ENCODE peak calls at places on chromosomes 16 and 17, in seven cellular contexts. K, L, V, T, N, C and F are unnamed samples.

GRCh38 chr17:31570231-31570630 is 178.8 kb downstream of the RAB11FIP4 start:
- DNase-seq in L (no peak), N (no peak), T (no peak), K (no peak), V (no peak), C (no peak), F (no peak)

GRCh38 chr17:56478836-56479447 is 114.6 kb upstream of the NOG start:
- DNase-seq in T (peak), C (peak), N (no peak), V (peak), L (peak), K (no peak), F (no peak)

GRCh38 chr17:77074681-77075080 is 66.1 kb upstream of the SEC14L1 start:
- DNase-seq in N (no peak), K (no peak), C (no peak), V (no peak), T (no peak), L (no peak), F (no peak)

GRCh38 chr17:75011788-75012319 is 616 bp upstream of the MRPL58 start:
- DNase-seq in L (peak), T (peak), C (no peak), K (peak), V (peak), N (no peak), F (peak)

GRCh38 chr16:60413969-60414368 is 1622.3 kb downstream of the CDH8 start:
- DNase-seq in T (no peak), C (no peak), L (no peak), V (no peak), N (no peak), K (no peak), F (no peak)

GRCh38 chr17:49741009-49741691 is 22.8 kb downstream of the FAM117A start:
- DNase-seq in K (no peak), C (no peak), V (peak), L (no peak), T (peak), N (no peak), F (no peak)

GRCh38 chr17:78736526-78737079 is 45.5 kb downstream of the CYTH1 start:
- DNase-seq in L (peak), N (peak), K (peak), V (no peak), C (peak), T (peak), F (peak)

GRCh38 chr17:38981640-38982039 is 14.4 kb upstream of the FBXO47 start:
- DNase-seq in T (peak), L (no peak), K (no peak), V (peak), N (no peak), C (no peak), F (no peak)

GRCh38 chr17:58336456-58337094 is 8.0 kb upstream of the TSPOAP1 start:
- DNase-seq in C (no peak), K (no peak), L (no peak), V (peak), N (no peak), T (peak), F (peak)

GRCh38 chr17:51640108-51640622 is 379.8 kb downstream of the UTP18 start:
- DNase-seq in C (peak), K (no peak), L (peak), T (no peak), V (no peak), N (no peak), F (no peak)

GRCh38 chr17:73553311-73553710 is 90.9 kb downstream of the SDK2 start:
- DNase-seq in N (no peak), T (no peak), C (no peak), L (no peak), K (no peak), V (no peak), F (no peak)

GRCh38 chr16:9695152-9695551 is 487.1 kb downstream of the GRIN2A start:
- DNase-seq in K (no peak), C (no peak), N (no peak), T (no peak), V (no peak), L (no peak), F (no peak)

GRCh38 chr16:54957403-54957802 is 26.7 kb downstream of the IRX5 start:
- DNase-seq in T (peak), L (peak), N (no peak), K (peak), V (no peak), C (peak), F (no peak)

GRCh38 chr16:67659675-67660563 is at the start of gene ACD:
- DNase-seq in V (peak), N (peak), L (peak), K (peak), C (peak), T (peak), F (peak)
- H3K4me3 ChIP-seq in V (peak), N (peak), L (peak), K (peak), C (peak), T (peak), F (peak)

GRCh38 chr17:83082899-83083367 is 3.5 kb downstream of the METRNL start:
- DNase-seq in C (no peak), K (no peak), L (no peak), N (no peak), T (no peak), V (no peak), F (no peak)

GRCh38 chr17:83085103-83085502 is 5.7 kb downstream of the METRNL start:
- DNase-seq in N (no peak), T (no peak), V (no peak), C (no peak), K (no peak), L (no peak), F (no peak)

GRCh38 chr17:83084621-83085056 is 5.2 kb downstream of the METRNL start:
- DNase-seq in K (peak), V (no peak), N (no peak), C (no peak), T (no peak), L (no peak), F (no peak)

GRCh38 chr17:83083368-83084201 is 4.2 kb downstream of the METRNL start:
- DNase-seq in N (peak), T (peak), K (no peak), C (peak), V (peak), L (peak), F (no peak)

DNA sequence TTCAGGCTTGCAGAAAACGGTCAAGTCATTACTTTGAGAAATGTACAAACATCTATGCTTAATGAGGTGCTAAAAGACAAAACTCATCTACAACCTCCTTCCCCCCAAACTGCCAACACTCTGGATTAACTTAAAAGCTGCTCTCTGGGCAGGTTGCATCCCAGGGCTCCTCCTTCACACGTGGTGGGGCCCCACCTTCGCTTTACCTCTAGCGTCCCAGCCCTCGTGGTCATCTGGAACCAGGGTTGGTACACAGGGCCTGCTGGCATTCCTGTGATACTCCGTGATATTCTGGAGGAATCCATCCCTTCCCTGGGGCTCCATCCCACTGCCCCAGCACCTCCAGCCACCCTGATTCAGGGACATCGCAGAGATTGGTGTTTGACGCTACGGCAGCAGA is 4.8 kb downstream of the METRNL start:
- DNase-seq in C (no peak), V (no peak), T (no peak), L (no peak), N (no peak), K (no peak), F (no peak)
- H3K4me3 ChIP-seq in C (no peak), V (peak), T (peak), L (no peak), N (no peak), K (peak), F (no peak)

DNA sequence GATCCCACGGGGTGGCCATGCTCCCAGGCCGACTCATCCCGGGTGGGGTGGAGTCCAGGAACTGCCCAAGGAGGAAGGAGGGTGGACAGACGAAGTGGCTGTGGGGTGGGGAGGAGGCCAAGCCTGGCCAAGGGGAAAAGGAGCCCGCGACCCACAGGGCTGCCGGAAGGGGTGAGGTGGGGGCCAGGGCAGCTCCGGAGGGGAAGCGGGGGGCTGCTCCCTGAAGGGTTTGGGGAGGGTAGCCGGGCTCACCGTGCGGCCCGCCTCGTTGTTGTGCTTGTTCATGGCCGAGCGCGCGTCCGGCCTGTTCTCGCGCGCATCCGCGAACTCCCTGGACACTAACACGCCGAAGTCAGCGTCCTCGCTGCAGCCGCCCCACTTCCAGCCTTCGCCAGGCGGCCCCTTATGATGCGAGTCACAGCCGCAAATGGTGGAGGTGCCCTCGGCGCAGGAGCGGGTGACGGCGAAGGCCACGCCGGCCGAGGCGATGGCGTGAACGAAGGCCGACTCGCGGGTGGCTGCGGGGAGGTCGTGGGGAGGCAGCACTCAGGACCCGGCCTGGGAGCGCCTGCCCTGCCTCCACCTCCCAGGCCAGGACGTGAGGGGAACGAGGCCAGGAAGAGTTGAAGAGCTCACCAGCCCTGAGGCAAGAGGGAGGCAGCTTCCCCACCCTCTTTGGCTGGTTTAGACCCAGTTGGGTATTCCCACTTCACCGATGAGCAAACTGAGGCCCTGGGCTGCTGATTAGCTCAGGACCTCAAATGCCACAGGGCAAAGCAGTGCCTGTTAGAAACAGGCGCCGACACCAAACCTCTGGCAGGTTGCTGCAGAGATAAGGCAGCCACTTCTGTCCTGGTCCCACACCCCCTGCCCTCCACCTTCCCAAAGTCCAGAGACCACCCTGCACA is 48.7 kb downstream of the WNT3 start:
- DNase-seq in V (no peak), K (peak), L (no peak), N (no peak), C (no peak), T (no peak), F (peak)
- H3K4me3 ChIP-seq in V (no peak), K (peak), L (no peak), N (no peak), C (no peak), T (no peak), F (no peak)

DNA sequence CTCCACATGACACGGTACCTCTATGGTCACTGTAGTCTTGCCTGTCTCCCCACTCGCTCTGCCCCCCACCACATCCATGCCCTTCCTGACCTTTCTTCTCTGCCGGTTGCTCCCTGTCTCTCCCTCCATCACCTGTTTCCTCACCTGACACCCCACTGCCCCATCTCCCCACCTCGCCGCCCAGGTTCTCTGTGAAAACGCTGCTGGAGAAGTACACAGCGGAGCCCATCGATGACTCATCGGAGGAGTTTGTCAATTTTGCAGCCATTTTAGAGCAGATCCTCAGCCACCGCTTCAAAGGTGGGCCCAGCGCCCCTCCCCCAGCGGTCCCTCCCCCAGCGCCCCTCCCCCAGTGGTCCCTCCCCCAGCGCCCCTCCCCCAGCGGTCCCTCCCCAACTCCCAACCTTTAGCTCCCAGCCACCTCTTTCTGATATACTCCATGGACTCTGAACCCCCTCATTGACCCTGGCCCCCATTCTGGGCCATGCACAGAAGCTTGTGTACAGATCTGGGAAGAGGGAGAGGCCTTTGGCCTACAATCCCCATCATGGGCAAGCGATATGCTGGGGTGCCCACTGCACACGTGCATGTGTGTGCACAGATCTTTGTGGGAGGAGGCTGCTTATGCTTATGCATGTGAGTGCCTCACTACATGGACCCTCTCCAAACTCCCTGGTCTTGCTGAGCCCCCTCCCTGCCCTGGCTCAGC is 4.1 kb downstream of the RUNDC3A start:
- DNase-seq in V (no peak), N (no peak), K (no peak), C (no peak), L (no peak), T (no peak), F (no peak)
- H3K4me3 ChIP-seq in V (no peak), N (no peak), K (no peak), C (no peak), L (no peak), T (no peak), F (no peak)

GRCh38 chr16:80940069-80940856 is 66.4 kb downstream of the CMC2 start:
- DNase-seq in N (no peak), V (peak), C (no peak), T (no peak), K (no peak), L (no peak), F (no peak)
- H3K4me3 ChIP-seq in N (no peak), V (no peak), C (no peak), T (no peak), K (no peak), L (no peak), F (no peak)

GRCh38 chr17:42563543-42563942 is 1.6 kb downstream of the COASY start:
- DNase-seq in V (no peak), K (peak), C (no peak), L (peak), T (no peak), N (no peak), F (peak)
- H3K4me3 ChIP-seq in V (no peak), K (peak), C (peak), L (peak), T (peak), N (peak), F (peak)

GRCh38 chr17:42458497-42459255 is at the start of gene ATP6V0A1:
- DNase-seq in C (peak), N (peak), L (peak), V (peak), T (peak), K (peak), F (peak)

GRCh38 chr17:42460371-42460770 is 1.7 kb downstream of the ATP6V0A1 start:
- DNase-seq in L (no peak), C (no peak), N (no peak), V (no peak), K (no peak), T (no peak), F (no peak)

GRCh38 chr17:42457107-42457787 is 1.4 kb upstream of the ATP6V0A1 start:
- DNase-seq in L (no peak), V (no peak), T (no peak), N (no peak), C (no peak), K (no peak), F (no peak)

GRCh38 chr17:42459256-42459982 is 741 bp downstream of the ATP6V0A1 start:
- DNase-seq in T (peak), L (peak), V (peak), K (peak), N (no peak), C (peak), F (peak)

DNA sequence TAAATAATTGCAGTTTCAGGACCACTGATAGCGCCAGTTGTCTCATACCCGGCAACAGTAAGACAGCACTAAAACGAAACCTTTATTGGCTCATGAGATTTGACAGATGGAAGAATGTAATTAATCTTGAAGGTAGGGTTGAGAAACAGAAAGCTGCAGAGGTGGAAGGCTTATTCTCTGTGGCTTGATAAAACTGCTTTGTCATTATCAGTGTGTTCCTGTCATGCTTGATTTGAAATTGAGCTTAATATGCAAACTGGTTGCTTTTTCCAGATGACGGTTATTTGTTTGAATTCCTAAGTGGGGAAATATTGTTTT is 1.3 kb downstream of the ATP6V0A1 start:
- DNase-seq in N (peak), V (peak), K (no peak), C (peak), T (peak), L (no peak), F (no peak)
- H3K4me3 ChIP-seq in N (no peak), V (peak), K (peak), C (peak), T (peak), L (peak), F (peak)

DNA sequence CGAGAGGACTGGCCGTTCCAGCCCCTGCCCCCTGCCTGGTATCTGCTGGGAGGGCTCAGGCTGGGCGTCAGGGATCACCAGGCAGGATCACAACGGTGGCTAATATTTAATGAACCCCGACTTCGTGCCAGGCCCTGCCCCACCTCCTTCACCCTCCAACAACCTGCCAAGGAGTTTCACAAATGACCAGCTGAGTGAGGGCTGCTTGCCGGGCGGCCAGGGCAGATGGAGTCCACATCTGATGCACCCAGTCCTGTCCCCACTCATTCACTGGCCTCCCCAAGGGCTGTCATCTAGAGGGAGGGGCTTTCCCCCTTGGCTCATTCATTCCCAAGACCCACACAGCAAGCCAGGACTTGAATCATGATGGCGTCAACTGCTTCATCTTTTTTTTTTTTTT is 17.5 kb downstream of the UBALD1 start:
- DNase-seq in C (no peak), N (no peak), T (no peak), K (peak), L (no peak), V (no peak), F (peak)
- H3K4me3 ChIP-seq in C (no peak), N (no peak), T (no peak), K (no peak), L (no peak), V (no peak), F (no peak)

GRCh38 chr16:25729188-25729587 is 37.4 kb downstream of the HS3ST4 start:
- DNase-seq in V (no peak), T (no peak), L (no peak), C (no peak), K (no peak), N (no peak), F (no peak)
- H3K4me3 ChIP-seq in V (no peak), T (no peak), L (no peak), C (no peak), K (no peak), N (no peak), F (no peak)

DNA sequence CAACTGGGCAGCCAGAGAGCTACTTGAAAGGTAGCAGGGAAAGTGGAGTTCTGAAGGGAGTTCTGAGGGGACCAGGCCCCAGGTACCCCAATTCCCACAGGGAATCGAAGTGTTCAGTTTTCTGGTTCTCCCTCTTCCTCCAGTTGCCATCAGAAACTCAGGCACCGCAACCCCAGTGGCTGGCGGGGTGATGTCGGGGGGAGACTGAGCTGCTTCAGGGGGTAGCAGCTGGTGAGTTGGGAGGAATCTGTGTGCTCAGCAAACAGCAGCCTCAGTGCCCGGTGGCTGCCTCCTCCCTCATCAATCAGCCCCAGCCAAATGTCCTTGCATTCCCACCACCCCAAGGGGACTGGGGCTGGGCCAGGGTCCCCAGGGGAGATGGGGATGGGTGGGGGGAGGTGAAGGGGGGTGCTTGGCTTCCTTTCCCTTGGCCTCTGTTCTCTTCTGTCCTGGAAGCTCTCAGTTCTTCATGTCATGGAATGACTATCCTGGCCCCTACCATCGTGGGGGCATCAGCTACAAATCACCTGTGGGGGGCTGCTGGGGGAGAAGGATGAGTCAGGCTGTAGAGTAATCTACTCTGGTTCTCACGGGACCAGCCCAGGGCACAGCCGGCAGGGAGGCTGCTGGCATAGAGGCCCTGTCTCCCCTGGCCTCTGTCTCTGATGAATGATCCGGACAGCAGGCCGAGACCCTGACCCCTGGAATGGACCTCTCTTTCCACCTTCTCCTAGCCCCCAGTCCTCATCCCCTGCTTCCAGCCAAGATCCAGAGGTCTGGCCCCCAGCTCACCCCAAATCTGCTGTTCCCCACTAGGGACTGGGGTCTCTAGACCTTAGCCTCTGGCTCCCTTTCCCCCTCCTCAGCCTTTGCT is 2.6 kb upstream of the DNAH2 start:
- DNase-seq in K (no peak), C (no peak), V (no peak), T (no peak), L (no peak), N (no peak), F (peak)
- H3K4me3 ChIP-seq in K (no peak), C (no peak), V (no peak), T (no peak), L (no peak), N (no peak), F (no peak)